ENCODE peak calls at places on chromosomes 11 and 22, in ten cellular contexts. One of them, this sample, is unnamed.

GRCh38 chr11:97615541-97615940 is 1225.7 kb downstream of the JRKL start:
- DNase-seq in stomach: no peak
- DNase-seq in astrocyte of the spinal cord: peak; percentile 13
- DNase-seq in GM12865: no peak
- DNase-seq in cardiac muscle cell: peak; percentile 57
- DNase-seq in HCT116: no peak
- DNase-seq in brain microvascular endothelial cell: peak; percentile 26
- DNase-seq in astrocyte: no peak
- DNase-seq in fibroblast of lung: no peak
- DNase-seq in Panc1: no peak
- DNase-seq in this sample: no peak

GRCh38 chr22:38754247-38755154 is 1.3 kb downstream of the SUN2 start:
- DNase-seq in GM12865: peak; percentile 65
- DNase-seq in stomach: peak; percentile 92
- DNase-seq in fibroblast of lung: peak; percentile 73
- DNase-seq in astrocyte of the spinal cord: peak; percentile 39
- DNase-seq in brain microvascular endothelial cell: no peak
- DNase-seq in astrocyte: peak; percentile 58
- DNase-seq in HCT116: no peak
- DNase-seq in Panc1: no peak
- DNase-seq in cardiac muscle cell: peak; percentile 78
- DNase-seq in this sample: peak; percentile 26

GRCh38 chr22:24796056-24796455 is 10.0 kb upstream of the SGSM1 start:
- DNase-seq in brain microvascular endothelial cell: no peak
- DNase-seq in GM12865: no peak
- DNase-seq in cardiac muscle cell: no peak
- DNase-seq in Panc1: no peak
- DNase-seq in HCT116: no peak
- DNase-seq in stomach: no peak
- DNase-seq in astrocyte of the spinal cord: no peak
- DNase-seq in fibroblast of lung: no peak
- DNase-seq in astrocyte: no peak
- DNase-seq in this sample: no peak

GRCh38 chr11:5197538-5197937 is 2.9 kb downstream of the OR51V1 start:
- DNase-seq in Panc1: no peak
- DNase-seq in stomach: no peak
- DNase-seq in astrocyte: no peak
- DNase-seq in HCT116: no peak
- DNase-seq in cardiac muscle cell: no peak
- DNase-seq in fibroblast of lung: no peak
- DNase-seq in brain microvascular endothelial cell: peak; percentile 12
- DNase-seq in astrocyte of the spinal cord: no peak
- DNase-seq in GM12865: no peak
- DNase-seq in this sample: no peak

GRCh38 chr11:10770626-10771254 is 19.7 kb downstream of the CTR9 start:
- DNase-seq in stomach: peak; percentile 63
- DNase-seq in GM12865: peak; percentile 43
- DNase-seq in astrocyte: peak; percentile 23
- DNase-seq in astrocyte of the spinal cord: peak; percentile 44
- DNase-seq in cardiac muscle cell: peak; percentile 56
- DNase-seq in fibroblast of lung: peak; percentile 39
- DNase-seq in Panc1: peak; percentile 51
- DNase-seq in brain microvascular endothelial cell: peak; percentile 50
- DNase-seq in HCT116: peak; percentile 29
- DNase-seq in this sample: peak; percentile 19

GRCh38 chr11:44110231-44110679 is 14.8 kb downstream of the EXT2 start:
- DNase-seq in stomach: peak; percentile 46
- DNase-seq in fibroblast of lung: peak; percentile 30
- DNase-seq in Panc1: no peak
- DNase-seq in astrocyte of the spinal cord: peak; percentile 49
- DNase-seq in brain microvascular endothelial cell: peak; percentile 53
- DNase-seq in GM12865: peak; percentile 72
- DNase-seq in cardiac muscle cell: peak; percentile 63
- DNase-seq in HCT116: no peak
- DNase-seq in astrocyte: peak; percentile 13
- DNase-seq in this sample: no peak

GRCh38 chr11:67347964-67348749 is 5.2 kb downstream of the POLD4 start:
- DNase-seq in stomach: no peak
- DNase-seq in Panc1: no peak
- DNase-seq in astrocyte: peak; percentile 52
- DNase-seq in GM12865: no peak
- DNase-seq in fibroblast of lung: peak; percentile 56
- DNase-seq in brain microvascular endothelial cell: no peak
- DNase-seq in astrocyte of the spinal cord: no peak
- DNase-seq in HCT116: no peak
- DNase-seq in cardiac muscle cell: peak; percentile 43
- DNase-seq in this sample: peak; percentile 81

GRCh38 chr22:27534720-27535125 is 266.8 kb downstream of the MN1 start:
- DNase-seq in HCT116: no peak
- DNase-seq in cardiac muscle cell: peak; percentile 87
- DNase-seq in stomach: no peak
- DNase-seq in fibroblast of lung: peak; percentile 87
- DNase-seq in astrocyte of the spinal cord: no peak
- DNase-seq in GM12865: no peak
- DNase-seq in astrocyte: peak; percentile 87
- DNase-seq in Panc1: no peak
- DNase-seq in brain microvascular endothelial cell: peak; percentile 67
- DNase-seq in this sample: no peak

GRCh38 chr11:67504023-67504949 is 877 bp downstream of the PITPNM1 start:
- DNase-seq in brain microvascular endothelial cell: peak; percentile 12
- DNase-seq in cardiac muscle cell: peak; percentile 58
- DNase-seq in astrocyte: no peak
- DNase-seq in Panc1: no peak
- DNase-seq in GM12865: peak; percentile 34
- DNase-seq in HCT116: no peak
- DNase-seq in stomach: no peak
- DNase-seq in fibroblast of lung: peak; percentile 16
- DNase-seq in astrocyte of the spinal cord: peak; percentile 15
- DNase-seq in this sample: no peak

GRCh38 chr22:37846433-37846832 is 2.3 kb upstream of the ANKRD54 start:
- DNase-seq in GM12865: no peak
- DNase-seq in fibroblast of lung: no peak
- DNase-seq in Panc1: no peak
- DNase-seq in astrocyte: no peak
- DNase-seq in cardiac muscle cell: no peak
- DNase-seq in brain microvascular endothelial cell: no peak
- DNase-seq in stomach: no peak
- DNase-seq in HCT116: no peak
- DNase-seq in astrocyte of the spinal cord: no peak
- DNase-seq in this sample: no peak

GRCh38 chr11:130785376-130786110 is 130.7 kb downstream of the SNX19 start:
- DNase-seq in stomach: no peak
- DNase-seq in astrocyte of the spinal cord: peak; percentile 77
- DNase-seq in cardiac muscle cell: peak; percentile 62
- DNase-seq in GM12865: peak; percentile 57
- DNase-seq in HCT116: no peak
- DNase-seq in fibroblast of lung: peak; percentile 82
- DNase-seq in brain microvascular endothelial cell: peak; percentile 55
- DNase-seq in Panc1: no peak
- DNase-seq in astrocyte: peak; percentile 80
- DNase-seq in this sample: no peak

GRCh38 chr11:83724704-83725114 is 438.5 kb upstream of the CCDC90B start:
- DNase-seq in cardiac muscle cell: peak; percentile 28
- DNase-seq in brain microvascular endothelial cell: no peak
- DNase-seq in fibroblast of lung: no peak
- DNase-seq in astrocyte of the spinal cord: no peak
- DNase-seq in HCT116: no peak
- DNase-seq in stomach: peak; percentile 78
- DNase-seq in astrocyte: no peak
- DNase-seq in GM12865: no peak
- DNase-seq in Panc1: no peak
- DNase-seq in this sample: no peak

GRCh38 chr22:29814003-29814402 is 24.1 kb downstream of the ASCC2 start:
- DNase-seq in cardiac muscle cell: no peak
- DNase-seq in brain microvascular endothelial cell: no peak
- DNase-seq in Panc1: no peak
- DNase-seq in GM12865: no peak
- DNase-seq in astrocyte of the spinal cord: no peak
- DNase-seq in astrocyte: no peak
- DNase-seq in HCT116: no peak
- DNase-seq in stomach: no peak
- DNase-seq in fibroblast of lung: no peak
- DNase-seq in this sample: no peak

GRCh38 chr22:29816539-29816938 is 21.5 kb downstream of the ASCC2 start:
- DNase-seq in cardiac muscle cell: no peak
- DNase-seq in HCT116: no peak
- DNase-seq in Panc1: no peak
- DNase-seq in GM12865: no peak
- DNase-seq in fibroblast of lung: no peak
- DNase-seq in astrocyte of the spinal cord: no peak
- DNase-seq in stomach: no peak
- DNase-seq in brain microvascular endothelial cell: no peak
- DNase-seq in astrocyte: no peak
- DNase-seq in this sample: no peak

GRCh38 chr22:29816128-29816527 is 21.9 kb downstream of the ASCC2 start:
- DNase-seq in HCT116: no peak
- DNase-seq in fibroblast of lung: no peak
- DNase-seq in GM12865: no peak
- DNase-seq in brain microvascular endothelial cell: no peak
- DNase-seq in astrocyte: no peak
- DNase-seq in cardiac muscle cell: peak; percentile 33
- DNase-seq in Panc1: no peak
- DNase-seq in stomach: no peak
- DNase-seq in astrocyte of the spinal cord: no peak
- DNase-seq in this sample: no peak

GRCh38 chr22:29816980-29817379 is 21.1 kb downstream of the ASCC2 start:
- DNase-seq in fibroblast of lung: no peak
- DNase-seq in astrocyte: no peak
- DNase-seq in HCT116: no peak
- DNase-seq in GM12865: no peak
- DNase-seq in cardiac muscle cell: no peak
- DNase-seq in stomach: no peak
- DNase-seq in brain microvascular endothelial cell: no peak
- DNase-seq in Panc1: no peak
- DNase-seq in astrocyte of the spinal cord: no peak
- DNase-seq in this sample: no peak

GRCh38 chr22:29815580-29815979 is 22.5 kb downstream of the ASCC2 start:
- DNase-seq in Panc1: no peak
- DNase-seq in astrocyte of the spinal cord: no peak
- DNase-seq in fibroblast of lung: no peak
- DNase-seq in GM12865: no peak
- DNase-seq in brain microvascular endothelial cell: no peak
- DNase-seq in cardiac muscle cell: no peak
- DNase-seq in stomach: no peak
- DNase-seq in astrocyte: no peak
- DNase-seq in HCT116: no peak
- DNase-seq in this sample: no peak
- TF ChIP-seq CTCF in Panc1: no peak
- TF ChIP-seq CTCF in astrocyte of the spinal cord: no peak
- TF ChIP-seq CTCF in fibroblast of lung: no peak
- TF ChIP-seq CTCF in GM12865: no peak
- TF ChIP-seq CTCF in brain microvascular endothelial cell: no peak
- TF ChIP-seq CTCF in cardiac muscle cell: no peak
- TF ChIP-seq CTCF in stomach: no peak
- TF ChIP-seq CTCF in astrocyte: no peak
- TF ChIP-seq CTCF in HCT116: no peak
- TF ChIP-seq CTCF in this sample: no peak

DNA sequence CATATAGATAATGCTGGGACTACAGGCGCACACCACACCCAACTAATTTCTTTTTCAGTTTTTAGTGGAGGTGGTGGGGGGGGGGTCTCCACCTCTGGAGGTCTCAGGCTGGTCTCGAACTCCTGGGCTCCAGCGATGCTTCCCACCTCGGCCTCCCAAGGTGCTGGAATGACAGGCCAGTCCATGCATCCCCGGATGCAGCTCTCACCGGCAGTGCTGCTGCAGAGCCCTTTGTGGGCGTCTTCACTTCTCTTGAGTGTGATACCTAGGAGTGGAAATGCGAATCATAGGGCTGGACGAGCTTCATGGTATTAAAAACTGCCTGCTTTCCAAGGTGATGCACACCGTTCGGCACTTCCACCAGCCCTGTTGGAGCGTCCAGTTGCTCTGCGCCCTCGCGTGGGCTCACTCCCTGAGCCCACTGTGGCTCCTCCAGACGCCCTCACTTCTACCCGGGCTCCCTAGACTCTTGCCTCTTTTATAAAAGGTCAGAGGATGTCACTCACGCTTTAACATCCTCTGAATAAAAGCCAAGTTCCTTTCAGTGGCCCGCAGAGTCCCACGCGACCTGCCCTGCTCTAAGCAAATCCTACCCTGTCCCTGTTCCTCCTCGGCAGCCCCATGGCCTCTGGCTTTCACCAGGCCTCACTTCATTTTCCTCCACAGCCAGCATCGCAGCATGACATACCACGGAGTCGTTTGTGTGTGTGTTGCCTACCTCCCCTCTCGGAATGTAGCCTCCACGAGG is 833 bp upstream of the BID start:
- DNase-seq in astrocyte of the spinal cord: no peak
- DNase-seq in Panc1: no peak
- DNase-seq in HCT116: no peak
- DNase-seq in astrocyte: no peak
- DNase-seq in brain microvascular endothelial cell: no peak
- DNase-seq in GM12865: no peak
- DNase-seq in stomach: no peak
- DNase-seq in cardiac muscle cell: no peak
- DNase-seq in fibroblast of lung: no peak
- DNase-seq in this sample: no peak
- H3K4me3 ChIP-seq in astrocyte of the spinal cord: no peak overlapping the region
- H3K4me3 ChIP-seq in Panc1: peak overlapping the region; percentile 60
- H3K4me3 ChIP-seq in HCT116: peak overlapping the region; percentile 65
- H3K4me3 ChIP-seq in astrocyte: no peak overlapping the region
- H3K4me3 ChIP-seq in brain microvascular endothelial cell: no peak overlapping the region
- H3K4me3 ChIP-seq in GM12865: peak overlapping the region; percentile 21
- H3K4me3 ChIP-seq in stomach: peak overlapping the region; percentile 83
- H3K4me3 ChIP-seq in cardiac muscle cell: no peak overlapping the region
- H3K4me3 ChIP-seq in fibroblast of lung: no peak overlapping the region
- H3K4me3 ChIP-seq in this sample: peak overlapping the region; percentile 74

GRCh38 chr11:98732947-98733346 is 287.8 kb upstream of the CNTN5 start:
- DNase-seq in HCT116: no peak
- DNase-seq in GM12865: no peak
- DNase-seq in astrocyte: no peak
- DNase-seq in brain microvascular endothelial cell: no peak
- DNase-seq in stomach: no peak
- DNase-seq in astrocyte of the spinal cord: no peak
- DNase-seq in Panc1: no peak
- DNase-seq in fibroblast of lung: no peak
- DNase-seq in cardiac muscle cell: no peak
- DNase-seq in this sample: no peak
- TF ChIP-seq CTCF in HCT116: no peak
- TF ChIP-seq CTCF in GM12865: no peak
- TF ChIP-seq CTCF in astrocyte: no peak
- TF ChIP-seq CTCF in brain microvascular endothelial cell: no peak
- TF ChIP-seq CTCF in stomach: no peak
- TF ChIP-seq CTCF in astrocyte of the spinal cord: no peak
- TF ChIP-seq CTCF in Panc1: no peak
- TF ChIP-seq CTCF in fibroblast of lung: no peak
- TF ChIP-seq CTCF in cardiac muscle cell: no peak
- TF ChIP-seq CTCF in this sample: no peak

DNA sequence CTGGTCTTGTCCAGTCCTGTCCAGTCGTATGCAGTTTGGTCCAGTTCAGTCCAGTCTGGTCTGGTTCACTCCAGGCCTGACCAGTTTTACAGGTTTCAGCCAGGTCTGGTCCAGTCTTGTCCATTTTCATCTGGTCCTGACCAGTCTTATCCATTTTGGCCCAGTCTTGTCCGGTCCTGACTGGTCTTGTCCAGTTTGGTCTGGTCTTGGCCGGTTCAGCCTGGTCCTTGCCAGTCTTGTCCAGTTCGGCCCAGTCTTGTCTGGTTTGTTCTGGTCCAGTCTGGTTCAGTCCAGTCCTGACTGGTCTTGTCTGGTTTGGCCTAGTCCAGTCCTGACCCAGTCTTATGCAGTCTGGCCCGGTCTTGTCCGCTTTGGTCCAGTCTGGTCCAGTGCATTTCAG is 380.2 kb downstream of the OR4C45 start:
- DNase-seq in astrocyte: no peak
- DNase-seq in cardiac muscle cell: no peak
- DNase-seq in brain microvascular endothelial cell: no peak
- DNase-seq in GM12865: no peak
- DNase-seq in Panc1: no peak
- DNase-seq in HCT116: no peak
- DNase-seq in astrocyte of the spinal cord: no peak
- DNase-seq in stomach: no peak
- DNase-seq in fibroblast of lung: no peak
- DNase-seq in this sample: no peak
- H3K4me3 ChIP-seq in astrocyte: no peak overlapping the region
- H3K4me3 ChIP-seq in cardiac muscle cell: no peak overlapping the region
- H3K4me3 ChIP-seq in brain microvascular endothelial cell: no peak overlapping the region
- H3K4me3 ChIP-seq in GM12865: no peak overlapping the region
- H3K4me3 ChIP-seq in Panc1: no peak overlapping the region
- H3K4me3 ChIP-seq in HCT116: no peak overlapping the region
- H3K4me3 ChIP-seq in astrocyte of the spinal cord: no peak overlapping the region
- H3K4me3 ChIP-seq in stomach: no peak overlapping the region
- H3K4me3 ChIP-seq in fibroblast of lung: no peak overlapping the region
- H3K4me3 ChIP-seq in this sample: no peak overlapping the region